ENCODE peak calls at places on chromosomes 13 and 19, in six cellular contexts. One of them, this sample, is unnamed.

GRCh38 chr19:14182481-14182880 is 23.5 kb downstream of the ADGRL1 start:
- DNase-seq in AG04449: no peak
- DNase-seq in astrocyte of the cerebellum: no peak
- DNase-seq in ovary: no peak
- DNase-seq in BJ: no peak
- DNase-seq in IMR-90: no peak
- DNase-seq in this sample: no peak

GRCh38 chr13:24709186-24709913 is 29.1 kb downstream of the ATP12A start:
- DNase-seq in AG04449: no peak
- DNase-seq in astrocyte of the cerebellum: no peak
- DNase-seq in ovary: no peak
- DNase-seq in BJ: no peak
- DNase-seq in IMR-90: no peak
- DNase-seq in this sample: no peak

GRCh38 chr19:16022681-16023557 is 53.4 kb upstream of the TPM4 start:
- DNase-seq in AG04449: no peak
- DNase-seq in astrocyte of the cerebellum: no peak
- DNase-seq in ovary: no peak
- DNase-seq in BJ: no peak
- DNase-seq in IMR-90: no peak
- DNase-seq in this sample: no peak

GRCh38 chr13:39783051-39783450 is 127.6 kb downstream of the COG6 start:
- DNase-seq in AG04449: no peak
- DNase-seq in astrocyte of the cerebellum: no peak
- DNase-seq in ovary: no peak
- DNase-seq in BJ: no peak
- DNase-seq in IMR-90: no peak
- DNase-seq in this sample: no peak

GRCh38 chr19:51327066-51327985 is 14.6 kb downstream of the VSIG10L start:
- DNase-seq in AG04449: no peak
- DNase-seq in astrocyte of the cerebellum: no peak
- DNase-seq in ovary: no peak
- DNase-seq in BJ: no peak
- DNase-seq in IMR-90: peak
- DNase-seq in this sample: no peak

GRCh38 chr19:55552620-55553019 is 7.3 kb upstream of the SBK3 start:
- DNase-seq in AG04449: peak
- DNase-seq in astrocyte of the cerebellum: peak
- DNase-seq in ovary: no peak
- DNase-seq in BJ: peak
- DNase-seq in IMR-90: peak
- DNase-seq in this sample: peak

GRCh38 chr19:17686027-17686511 is 2.1 kb downstream of the UNC13A start:
- DNase-seq in AG04449: no peak
- DNase-seq in astrocyte of the cerebellum: no peak
- DNase-seq in ovary: no peak
- DNase-seq in BJ: no peak
- DNase-seq in IMR-90: no peak
- DNase-seq in this sample: no peak

GRCh38 chr13:23506821-23507210 is 63.4 kb upstream of the TNFRSF19 start:
- DNase-seq in AG04449: peak
- DNase-seq in astrocyte of the cerebellum: peak
- DNase-seq in ovary: no peak
- DNase-seq in BJ: peak
- DNase-seq in IMR-90: peak
- DNase-seq in this sample: no peak

GRCh38 chr13:29707876-29708543 is 112.5 kb upstream of the SLC7A1 start:
- DNase-seq in AG04449: no peak
- DNase-seq in astrocyte of the cerebellum: no peak
- DNase-seq in ovary: no peak
- DNase-seq in BJ: no peak
- DNase-seq in IMR-90: peak
- DNase-seq in this sample: peak
- TF ChIP-seq CTCF in AG04449: peak
- TF ChIP-seq CTCF in astrocyte of the cerebellum: peak
- TF ChIP-seq CTCF in ovary: no peak
- TF ChIP-seq CTCF in BJ: peak
- TF ChIP-seq CTCF in IMR-90: peak
- TF ChIP-seq CTCF in this sample: peak

DNA sequence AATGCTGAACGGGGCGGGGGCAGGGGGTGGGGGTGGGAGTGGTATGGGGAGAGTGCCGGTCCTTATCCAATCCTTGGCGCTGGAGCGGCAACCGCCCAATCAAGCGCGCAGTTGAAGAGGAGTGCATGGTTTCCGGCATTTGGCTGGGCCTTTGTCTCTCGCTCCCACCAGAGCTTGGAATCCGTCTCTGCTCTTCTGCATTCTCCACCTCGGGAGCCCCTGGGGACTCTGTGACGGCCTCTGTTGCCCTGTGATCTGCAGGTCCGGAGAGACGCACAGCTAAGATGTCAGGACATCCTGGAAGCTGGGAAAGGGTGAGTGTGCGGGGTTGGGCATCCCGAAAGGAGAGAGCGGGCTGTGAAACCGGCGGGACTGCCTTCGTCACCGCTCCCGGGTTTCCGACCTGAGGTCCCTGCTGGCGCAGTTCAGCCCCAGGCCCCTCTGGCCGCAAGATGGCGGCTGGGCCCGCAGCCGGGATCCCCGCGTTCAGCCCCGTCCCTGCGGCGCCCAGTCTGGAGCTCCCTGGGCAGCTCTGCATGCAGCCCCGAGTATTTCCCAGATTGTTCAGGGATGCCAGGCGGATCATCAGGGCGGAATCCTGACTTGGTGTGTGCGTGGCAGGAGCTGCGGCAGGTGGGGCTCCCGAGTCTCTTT is 53.6 kb upstream of the ZNF254 start:
- DNase-seq in AG04449: peak
- DNase-seq in astrocyte of the cerebellum: peak
- DNase-seq in ovary: peak
- DNase-seq in BJ: peak
- DNase-seq in IMR-90: peak
- DNase-seq in this sample: peak
- TF ChIP-seq CTCF in AG04449: no peak
- TF ChIP-seq CTCF in astrocyte of the cerebellum: no peak
- TF ChIP-seq CTCF in ovary: no peak
- TF ChIP-seq CTCF in BJ: peak
- TF ChIP-seq CTCF in IMR-90: peak
- TF ChIP-seq CTCF in this sample: no peak

GRCh38 chr13:52029569-52029968 is 5.1 kb downstream of the UTP14C start:
- DNase-seq in AG04449: no peak
- DNase-seq in astrocyte of the cerebellum: no peak
- DNase-seq in ovary: no peak
- DNase-seq in BJ: no peak
- DNase-seq in IMR-90: no peak
- DNase-seq in this sample: no peak

GRCh38 chr13:52025475-52026245 is 1.2 kb downstream of the UTP14C start:
- DNase-seq in AG04449: no peak
- DNase-seq in astrocyte of the cerebellum: no peak
- DNase-seq in ovary: no peak
- DNase-seq in BJ: no peak
- DNase-seq in IMR-90: no peak
- DNase-seq in this sample: no peak

GRCh38 chr13:52027832-52028231 is 3.3 kb downstream of the UTP14C start:
- DNase-seq in AG04449: no peak
- DNase-seq in astrocyte of the cerebellum: no peak
- DNase-seq in ovary: no peak
- DNase-seq in BJ: no peak
- DNase-seq in IMR-90: no peak
- DNase-seq in this sample: no peak

GRCh38 chr13:52024481-52024880 is at the start of gene UTP14C:
- DNase-seq in AG04449: no peak
- DNase-seq in astrocyte of the cerebellum: no peak
- DNase-seq in ovary: no peak
- DNase-seq in BJ: no peak
- DNase-seq in IMR-90: no peak
- DNase-seq in this sample: no peak

GRCh38 chr13:52026246-52026626 is 1.7 kb downstream of the UTP14C start:
- DNase-seq in AG04449: no peak
- DNase-seq in astrocyte of the cerebellum: no peak
- DNase-seq in ovary: no peak
- DNase-seq in BJ: no peak
- DNase-seq in IMR-90: no peak
- DNase-seq in this sample: no peak
- TF ChIP-seq CTCF in AG04449: no peak
- TF ChIP-seq CTCF in astrocyte of the cerebellum: no peak
- TF ChIP-seq CTCF in ovary: no peak
- TF ChIP-seq CTCF in BJ: no peak
- TF ChIP-seq CTCF in IMR-90: no peak
- TF ChIP-seq CTCF in this sample: no peak

DNA sequence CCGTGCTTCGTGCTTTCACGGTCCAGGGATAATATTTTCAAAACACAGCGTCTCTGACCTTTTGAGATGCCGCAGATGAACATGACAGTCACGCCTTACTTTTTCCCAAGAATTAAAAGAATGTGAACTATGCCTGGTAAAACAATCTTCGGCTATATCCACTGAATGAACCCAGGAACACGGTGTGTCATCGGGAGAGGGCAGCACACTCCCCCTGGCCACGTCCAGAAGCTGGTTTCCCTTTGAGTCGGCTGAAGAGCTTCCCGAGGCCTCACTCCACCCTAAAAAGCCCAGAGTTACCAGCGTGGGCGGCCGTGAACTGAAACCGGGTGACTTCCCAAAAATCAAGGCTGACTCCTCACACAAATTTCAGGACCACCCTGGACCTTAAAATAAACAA is 22.9 kb upstream of the SHISA2 start:
- DNase-seq in AG04449: no peak
- DNase-seq in astrocyte of the cerebellum: no peak
- DNase-seq in ovary: no peak
- DNase-seq in BJ: peak
- DNase-seq in IMR-90: peak
- DNase-seq in this sample: peak
- TF ChIP-seq CTCF in AG04449: no peak
- TF ChIP-seq CTCF in astrocyte of the cerebellum: peak
- TF ChIP-seq CTCF in ovary: no peak
- TF ChIP-seq CTCF in BJ: no peak
- TF ChIP-seq CTCF in IMR-90: peak
- TF ChIP-seq CTCF in this sample: no peak

DNA sequence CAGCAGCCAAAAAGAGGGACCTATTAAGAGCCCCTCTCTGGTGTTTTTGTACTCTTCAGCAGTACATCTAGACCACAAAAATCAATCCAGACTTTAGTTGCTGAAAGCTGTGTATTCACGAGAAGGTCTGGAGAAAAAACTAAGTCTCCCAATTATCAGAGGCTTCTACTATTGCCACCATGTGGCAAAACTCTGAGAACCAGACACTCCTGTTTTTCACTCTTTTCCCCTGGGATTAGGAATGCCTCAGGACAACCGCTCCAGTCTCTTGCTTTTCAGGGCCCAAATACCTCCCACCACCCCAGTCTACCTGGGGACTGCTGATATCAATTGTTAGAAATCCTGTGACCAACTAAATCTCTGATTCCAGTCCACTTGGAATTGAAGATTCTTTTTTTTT is 30.1 kb upstream of the OBI1 start:
- DNase-seq in AG04449: no peak
- DNase-seq in astrocyte of the cerebellum: no peak
- DNase-seq in ovary: no peak
- DNase-seq in BJ: no peak
- DNase-seq in IMR-90: no peak
- DNase-seq in this sample: no peak
- TF ChIP-seq CTCF in AG04449: no peak
- TF ChIP-seq CTCF in astrocyte of the cerebellum: peak
- TF ChIP-seq CTCF in ovary: no peak
- TF ChIP-seq CTCF in BJ: no peak
- TF ChIP-seq CTCF in IMR-90: no peak
- TF ChIP-seq CTCF in this sample: no peak

GRCh38 chr19:47430041-47430802 is 10.9 kb upstream of the MEIS3 start:
- DNase-seq in AG04449: no peak
- DNase-seq in astrocyte of the cerebellum: no peak
- DNase-seq in ovary: no peak
- DNase-seq in BJ: no peak
- DNase-seq in IMR-90: peak
- DNase-seq in this sample: no peak
- TF ChIP-seq CTCF in AG04449: peak
- TF ChIP-seq CTCF in astrocyte of the cerebellum: peak
- TF ChIP-seq CTCF in ovary: no peak
- TF ChIP-seq CTCF in BJ: peak
- TF ChIP-seq CTCF in IMR-90: no peak
- TF ChIP-seq CTCF in this sample: peak

DNA sequence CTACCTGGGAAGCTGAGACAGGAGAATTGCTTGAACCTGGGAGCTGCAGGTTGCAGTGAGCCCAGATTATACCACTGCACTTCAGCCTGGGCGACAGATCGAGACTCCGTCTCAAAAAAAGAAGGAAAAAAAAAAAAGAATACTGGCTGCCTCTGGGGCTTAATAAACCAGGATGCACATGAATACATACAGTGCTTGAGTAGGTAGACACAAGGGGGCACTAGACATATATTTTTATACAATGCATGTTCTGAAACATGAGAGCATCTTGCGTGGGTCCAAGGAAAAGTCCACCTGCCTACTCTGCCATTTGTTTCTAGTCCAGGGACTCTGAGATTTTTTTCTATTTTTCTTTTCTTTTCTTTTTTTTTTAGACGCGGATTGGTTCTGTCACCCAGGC is 31.2 kb downstream of the KEAP1 start:
- DNase-seq in AG04449: no peak
- DNase-seq in astrocyte of the cerebellum: no peak
- DNase-seq in ovary: no peak
- DNase-seq in BJ: no peak
- DNase-seq in IMR-90: peak
- DNase-seq in this sample: no peak
- TF ChIP-seq CTCF in AG04449: peak
- TF ChIP-seq CTCF in astrocyte of the cerebellum: peak
- TF ChIP-seq CTCF in ovary: no peak
- TF ChIP-seq CTCF in BJ: peak
- TF ChIP-seq CTCF in IMR-90: peak
- TF ChIP-seq CTCF in this sample: peak

GRCh38 chr13:103140001-103140671 is 73.9 kb upstream of the SLC10A2 start:
- DNase-seq in AG04449: no peak
- DNase-seq in astrocyte of the cerebellum: no peak
- DNase-seq in ovary: no peak
- DNase-seq in BJ: peak
- DNase-seq in IMR-90: no peak
- DNase-seq in this sample: no peak
- TF ChIP-seq CTCF in AG04449: no peak
- TF ChIP-seq CTCF in astrocyte of the cerebellum: peak
- TF ChIP-seq CTCF in ovary: no peak
- TF ChIP-seq CTCF in BJ: peak
- TF ChIP-seq CTCF in IMR-90: no peak
- TF ChIP-seq CTCF in this sample: no peak